ENCODE peak calls at places on chromosomes 12 and 14, in eight cellular contexts. F is HepG2; D is lower lobe of right lung; G is A673; Y is transverse colon; X is CD8-positive, alpha-beta T cell; A is AG04450; V is fibroblast of lung. U is an unnamed sample. For H3K9me3, the result is how much of the 10 kb centered on the place peaks cover.

GRCh38 chr14:49769171-49769570 is 1.2 kb downstream of the KLHDC2 start:
- DNase-seq in G (no peak), D (no peak), V (peak), A (no peak), X (no peak), Y (peak), F (peak), U (no peak)

GRCh38 chr12:104433061-104433460 is 23.7 kb upstream of the CHST11 start:
- DNase-seq in X (no peak), Y (no peak), F (no peak), A (no peak), D (no peak), V (no peak), G (no peak), U (no peak)

GRCh38 chr12:94101902-94102660 is 46.3 kb upstream of the PLXNC1 start:
- DNase-seq in X (peak), F (peak), V (peak), A (peak), D (peak), G (peak), Y (peak), U (peak)

GRCh38 chr14:76133103-76133502 is 18.6 kb upstream of the GPATCH2L start:
- DNase-seq in F (peak), A (no peak), G (peak), D (no peak), Y (no peak), V (peak), X (no peak), U (no peak)

GRCh38 chr14:69625299-69626131 is 14.1 kb downstream of the SUSD6 start:
- DNase-seq in A (no peak), D (peak), F (no peak), X (peak), V (peak), G (no peak), Y (peak), U (peak)

GRCh38 chr14:55553791-55554190 is 26.2 kb upstream of the KTN1 start:
- DNase-seq in D (no peak), Y (no peak), X (no peak), V (no peak), G (no peak), F (no peak), A (no peak), U (no peak)

GRCh38 chr12:45655186-45655585 is 74.3 kb upstream of the ARID2 start:
- DNase-seq in X (peak), A (no peak), Y (peak), F (peak), G (no peak), V (peak), D (no peak), U (peak)

GRCh38 chr14:72788972-72789728 is 104.8 kb downstream of the DPF3 start:
- DNase-seq in V (no peak), X (no peak), A (no peak), D (no peak), G (no peak), F (no peak), Y (no peak), U (no peak)

GRCh38 chr14:21191809-21192446 is 36.1 kb upstream of the OR5AU1 start:
- DNase-seq in D (peak), X (peak), V (peak), A (no peak), Y (peak), F (peak), G (peak), U (peak)

GRCh38 chr12:68856510-68856909 is 48.5 kb downstream of the MDM2 start:
- DNase-seq in Y (no peak), F (no peak), X (no peak), G (no peak), A (no peak), V (no peak), D (no peak), U (no peak)

GRCh38 chr12:65765436-65765813 is 58.9 kb upstream of the HMGA2 start:
- DNase-seq in Y (no peak), X (no peak), A (no peak), V (peak), F (no peak), G (no peak), D (no peak), U (no peak)

GRCh38 chr14:55399183-55399582 is 12.4 kb downstream of the ATG14 start:
- DNase-seq in A (no peak), V (no peak), F (no peak), D (no peak), G (no peak), Y (no peak), X (no peak), U (no peak)

GRCh38 chr12:14902465-14902864 is 16.8 kb upstream of the MGP start:
- DNase-seq in X (no peak), A (no peak), V (peak), G (peak), F (no peak), D (no peak), Y (no peak), U (no peak)

GRCh38 chr12:76688627-76689026 is 75.3 kb upstream of the ZDHHC17 start:
- DNase-seq in V (no peak), Y (no peak), X (no peak), G (peak), F (no peak), A (no peak), D (no peak), U (no peak)

GRCh38 chr12:122988612-122989442 is 8.3 kb downstream of the ARL6IP4 start:
- DNase-seq in Y (no peak), A (no peak), D (no peak), V (no peak), X (no peak), F (no peak), G (no peak), U (no peak)

GRCh38 chr14:71231521-71232393 is 324.5 kb downstream of the PCNX1 start:
- DNase-seq in G (peak), D (no peak), V (no peak), A (no peak), F (no peak), Y (no peak), X (no peak), U (no peak)

GRCh38 chr12:47938093-47938492 is 25.3 kb upstream of the TMEM106C start:
- DNase-seq in V (peak), D (no peak), X (no peak), F (no peak), A (no peak), G (peak), Y (no peak), U (no peak)

GRCh38 chr12:18165422-18165871 is 75.5 kb upstream of the RERGL start:
- DNase-seq in D (no peak), V (peak), Y (no peak), X (no peak), F (no peak), A (no peak), G (no peak), U (no peak)

GRCh38 chr12:58313091-58313855 is 371.9 kb downstream of the ATP23 start:
- DNase-seq in Y (no peak), V (peak), X (no peak), A (peak), G (peak), D (no peak), F (no peak), U (no peak)

GRCh38 chr12:123671876-123672275 is 963 bp downstream of the TCTN2 start:
- DNase-seq in X (no peak), A (peak), D (no peak), F (no peak), G (no peak), Y (no peak), V (peak), U (no peak)

GRCh38 chr12:13135336-13136178 is 32.1 kb upstream of the GSG1 start:
- DNase-seq in V (peak), D (peak), G (no peak), X (no peak), Y (no peak), F (no peak), A (peak), U (no peak)

GRCh38 chr12:122363782-122364181 is 58.7 kb downstream of the CLIP1 start:
- DNase-seq in X (no peak), V (no peak), G (no peak), F (no peak), D (no peak), A (no peak), Y (no peak), U (no peak)

GRCh38 chr12:72089678-72090077 is 151.0 kb downstream of the TPH2 start:
- DNase-seq in D (no peak), V (no peak), Y (no peak), F (no peak), X (no peak), A (no peak), G (no peak), U (no peak)

DNA sequence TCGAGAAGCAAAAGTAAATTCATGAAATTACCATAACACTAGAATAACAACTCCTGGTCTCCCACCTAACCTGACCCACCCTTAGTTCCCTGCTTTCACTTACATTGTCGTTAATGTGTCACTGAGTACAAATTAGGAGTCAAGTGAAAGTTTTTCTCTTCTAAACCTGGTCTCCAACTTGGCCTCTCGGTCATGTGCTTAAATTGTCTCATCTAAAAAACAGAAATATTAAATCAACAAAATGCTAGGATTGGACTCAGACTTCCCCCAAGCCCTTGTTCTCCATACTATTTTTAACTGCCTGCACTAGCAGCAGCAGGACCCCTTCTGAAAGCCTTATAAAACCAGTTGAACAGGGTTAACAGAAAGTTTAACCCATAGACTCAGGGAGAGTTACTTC is 1.8 kb upstream of the BTG1 start:
- DNase-seq in V (no peak), Y (no peak), A (no peak), G (no peak), X (no peak), F (no peak), D (no peak), U (no peak)
- H3K27ac ChIP-seq in V (no peak), Y (peak), A (no peak), G (no peak), X (peak), F (no peak), D (no peak), U (no peak)

GRCh38 chr12:21305666-21306065 is 29.1 kb downstream of the SLCO1A2 start:
- DNase-seq in V (no peak), G (no peak), A (no peak), Y (no peak), F (no peak), D (no peak), X (no peak), U (no peak)

DNA sequence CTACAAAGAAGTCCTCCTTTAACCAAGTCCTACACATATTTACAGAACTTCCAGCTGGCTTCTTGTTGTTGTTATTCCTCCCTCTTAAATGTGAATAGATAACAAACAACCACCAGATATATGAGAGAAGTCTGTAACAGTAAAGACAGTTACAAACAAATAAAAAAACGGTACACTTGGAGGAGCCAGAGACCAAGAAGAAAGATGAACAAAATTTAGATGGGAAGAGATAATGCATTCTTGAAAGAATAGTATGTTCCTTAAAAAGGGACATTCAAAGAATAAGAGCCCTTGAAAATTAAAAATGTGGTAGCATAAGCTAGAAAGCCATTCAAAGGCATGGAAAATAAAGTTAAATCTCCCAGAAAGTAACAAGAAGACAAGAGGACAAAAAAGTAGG is 25.9 kb downstream of the SLCO1A2 start:
- DNase-seq in D (no peak), Y (no peak), V (no peak), G (no peak), X (no peak), A (no peak), F (no peak), U (no peak)
- TF ChIP-seq CTCF in D (no peak), Y (no peak), V (no peak), G (no peak), X (no peak), A (no peak), F (no peak), U (no peak)

DNA sequence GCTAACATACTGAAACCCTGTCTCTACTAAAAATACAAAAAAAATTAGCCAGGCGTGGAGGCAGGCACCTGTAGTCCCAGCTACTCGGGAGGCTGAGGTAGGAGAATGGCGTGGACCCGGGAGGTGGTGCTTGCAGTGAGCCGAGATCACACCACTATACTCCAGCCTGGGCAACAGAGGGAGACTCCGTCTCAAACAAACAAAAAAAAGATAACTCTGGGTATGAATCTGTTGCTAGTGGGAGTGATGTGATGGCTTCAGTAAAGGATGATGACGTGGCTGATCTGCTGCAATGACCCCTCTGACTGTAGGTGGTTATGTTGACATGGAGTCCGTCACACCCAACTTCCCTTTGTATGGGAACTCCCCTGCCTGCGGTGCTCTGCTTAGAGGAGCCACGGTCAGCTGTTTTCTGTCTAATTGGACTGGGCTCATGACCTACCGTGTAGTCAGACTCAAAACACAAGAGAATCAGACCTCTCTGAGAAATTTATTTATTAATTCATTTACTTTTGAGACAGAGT is 59.1 kb upstream of the MED13L start:
- DNase-seq in F (no peak), D (peak), G (no peak), A (no peak), Y (peak), X (no peak), V (peak), U (no peak)
- H3K9me3 ChIP-seq in F (under half), D (under half), G (under half), A (under half), Y (under half), X (under half), V (under half), U (under half)

DNA sequence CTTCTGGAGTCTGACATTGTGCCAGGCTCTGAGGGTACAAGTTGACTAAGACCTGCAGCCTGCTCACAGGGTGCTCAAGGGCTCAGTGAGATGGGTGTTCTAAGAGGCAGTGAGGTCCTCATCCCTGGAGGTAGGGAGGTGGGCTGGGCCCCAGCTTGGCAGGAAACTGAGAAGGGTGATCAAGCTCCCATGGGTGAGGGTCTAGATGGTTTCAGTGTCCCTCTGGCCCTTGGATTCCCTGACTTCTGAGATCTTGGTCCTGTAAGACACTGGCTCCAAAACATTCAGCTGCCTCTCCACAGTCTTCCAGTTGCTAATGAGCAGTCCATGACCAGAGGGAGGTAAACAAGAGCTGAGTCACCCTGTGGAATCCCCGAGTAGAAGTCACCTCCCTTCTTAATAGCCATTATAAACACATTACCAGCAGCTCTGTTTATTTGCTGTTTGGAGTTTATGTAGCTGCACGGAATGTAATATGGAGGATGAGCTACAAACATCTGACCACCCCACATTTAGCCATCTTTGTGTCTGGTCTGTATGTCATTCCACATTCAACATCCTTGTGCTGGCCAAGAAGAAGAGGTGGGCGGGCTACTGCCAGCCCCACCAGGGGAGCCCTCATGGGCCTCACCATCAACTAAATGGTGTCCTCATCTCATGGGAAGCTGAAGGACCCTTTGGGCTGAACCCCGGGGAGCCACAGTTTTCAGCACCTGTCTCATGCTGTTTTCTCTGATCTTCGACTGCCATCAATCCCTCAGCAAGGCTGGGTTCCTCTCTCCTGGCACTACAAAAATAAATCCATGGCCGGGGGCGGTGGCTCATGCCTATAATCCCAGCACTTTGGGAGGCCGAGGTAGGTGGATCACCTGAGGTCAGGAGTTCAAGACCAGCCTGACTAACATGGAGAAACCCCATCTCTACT is 37.2 kb upstream of the BDKRB2 start:
- DNase-seq in F (no peak), V (peak), D (no peak), G (no peak), A (peak), X (no peak), Y (peak), U (no peak)
- H3K27ac ChIP-seq in F (no peak), V (no peak), D (no peak), G (no peak), A (peak), X (no peak), Y (peak), U (no peak)

GRCh38 chr12:120234643-120235368 is 30.7 kb downstream of the PXN start:
- DNase-seq in G (peak), D (peak), Y (peak), F (peak), X (no peak), A (peak), V (peak), U (no peak)
- TF ChIP-seq CTCF in G (peak), D (peak), Y (peak), F (peak), X (no peak), A (peak), V (peak), U (no peak)

DNA sequence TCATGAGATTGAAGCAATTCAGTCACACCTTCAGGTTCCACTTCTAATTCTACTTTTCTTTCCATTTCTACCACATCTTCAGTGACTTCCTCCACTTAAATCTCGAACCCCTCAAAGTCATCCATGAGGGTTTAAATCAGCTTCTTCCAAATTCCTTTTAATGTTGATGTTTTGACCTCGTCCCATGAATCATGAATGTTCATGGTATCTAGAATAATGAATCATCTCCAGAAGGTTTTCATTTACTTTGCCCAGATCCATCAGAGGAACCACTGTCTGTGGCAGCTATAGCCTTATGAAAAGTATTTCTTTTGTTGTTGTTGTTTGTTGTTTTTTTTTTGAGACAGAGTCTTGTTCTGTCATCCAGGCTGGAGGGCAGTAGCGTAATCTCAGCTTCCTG is 7.6 kb downstream of the RXYLT1 start:
- DNase-seq in F (no peak), D (no peak), A (no peak), G (no peak), Y (no peak), X (no peak), V (peak), U (no peak)
- H3K9me3 ChIP-seq in F (under half), D (under half), A (under half), G (under half), Y (under half), X (under half), V (under half), U (under half)

GRCh38 chr14:58245562-58245961 is 919 bp downstream of the PSMA3 start:
- DNase-seq in Y (no peak), F (no peak), G (no peak), X (no peak), A (no peak), D (no peak), V (no peak), U (no peak)
- H3K27ac ChIP-seq in Y (peak), F (peak), G (peak), X (peak), A (no peak), D (peak), V (peak), U (peak)

DNA sequence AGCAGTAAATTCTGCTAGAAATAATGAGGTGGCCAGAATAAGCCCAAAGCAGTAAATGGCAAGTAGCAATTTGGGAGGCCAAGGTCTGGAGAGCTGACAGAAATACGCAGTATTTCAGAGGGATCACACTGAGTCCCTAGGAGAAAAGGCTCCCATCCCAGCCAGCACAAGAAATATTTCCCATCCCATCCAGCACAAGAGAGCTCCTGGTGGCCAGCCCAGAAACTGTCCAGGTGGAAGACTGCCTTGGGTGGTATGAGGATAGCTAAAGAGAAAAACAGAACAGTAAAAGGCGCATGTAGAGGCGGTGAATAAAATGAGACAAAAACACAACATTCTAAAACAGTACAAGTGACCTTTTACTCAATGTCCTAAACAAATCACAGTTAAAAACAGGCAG is 120.7 kb downstream of the HECTD4 start:
- DNase-seq in Y (no peak), A (no peak), D (no peak), F (peak), G (peak), X (no peak), V (no peak), U (no peak)
- TF ChIP-seq CTCF in Y (no peak), A (peak), D (no peak), F (peak), G (peak), X (no peak), V (no peak), U (no peak)

U was measured in CD4-positive, alpha-beta T cell.